ENCODE peak calls at places on chromosomes 2 and 18, in ten cellular contexts. P is GM13976, B is fibroblast of lung, C is HCT116, F is PC-3, X is GM20000, Y is GM13977, G is WTC11, D is right atrium auricular region, Z is HFFc6. E is an unnamed sample.

GRCh38 chr2:219687882-219688559 is 60.6 kb downstream of the SLC4A3 start:
- DNase-seq in P (no peak), B (peak), C (peak), F (peak), X (no peak), Y (no peak), G (peak), D (no peak), Z (no peak), E (no peak)

GRCh38 chr2:218465987-218466633 is 47.2 kb downstream of the VIL1 start:
- DNase-seq in P (no peak), B (peak), C (no peak), F (peak), X (no peak), Y (no peak), G (no peak), D (no peak), Z (peak), E (no peak)

GRCh38 chr18:5475252-5475651 is 68.5 kb downstream of the EPB41L3 start:
- DNase-seq in P (no peak), B (no peak), C (no peak), F (no peak), X (no peak), Y (no peak), G (no peak), D (no peak), Z (no peak), E (no peak)

GRCh38 chr2:218569661-218570500 is 1.2 kb downstream of the CNOT9 start:
- DNase-seq in P (no peak), B (peak), C (no peak), F (peak), X (no peak), Y (no peak), G (no peak), D (no peak), Z (peak), E (no peak)

GRCh38 chr2:162113088-162113770 is 38.8 kb downstream of the GCG start:
- DNase-seq in P (no peak), B (no peak), C (no peak), F (no peak), X (no peak), Y (no peak), G (no peak), D (no peak), Z (no peak), E (no peak)

GRCh38 chr18:11987527-11987926 is 6.2 kb downstream of the IMPA2 start:
- DNase-seq in P (no peak), B (no peak), C (no peak), F (no peak), X (no peak), Y (no peak), G (no peak), D (no peak), Z (no peak), E (no peak)

GRCh38 chr2:153872311-153873061 is 764 bp downstream of the GALNT13 start:
- DNase-seq in P (no peak), B (no peak), C (no peak), F (no peak), X (no peak), Y (no peak), G (peak), D (no peak), Z (no peak), E (no peak)

GRCh38 chr2:173982918-173983317 is 17.7 kb upstream of the SP3 start:
- DNase-seq in P (no peak), B (peak), C (no peak), F (no peak), X (no peak), Y (no peak), G (no peak), D (no peak), Z (peak), E (no peak)

GRCh38 chr2:60118061-60118460 is 435.4 kb downstream of the BCL11A start:
- DNase-seq in P (no peak), B (no peak), C (no peak), F (no peak), X (no peak), Y (no peak), G (no peak), D (no peak), Z (no peak), E (no peak)

GRCh38 chr2:229300371-229300770 is 29.3 kb upstream of the PID1 start:
- DNase-seq in P (no peak), B (no peak), C (no peak), F (no peak), X (no peak), Y (no peak), G (no peak), D (no peak), Z (no peak), E (no peak)

GRCh38 chr2:39530423-39530866 is 93.4 kb upstream of the MAP4K3 start:
- DNase-seq in P (no peak), B (peak), C (no peak), F (peak), X (no peak), Y (no peak), G (no peak), D (no peak), Z (peak), E (no peak)
- TF ChIP-seq CTCF in P (no peak), B (peak), C (no peak), F (peak), X (no peak), Y (no peak), G (no peak), D (no peak), Z (peak), E (no peak)

DNA sequence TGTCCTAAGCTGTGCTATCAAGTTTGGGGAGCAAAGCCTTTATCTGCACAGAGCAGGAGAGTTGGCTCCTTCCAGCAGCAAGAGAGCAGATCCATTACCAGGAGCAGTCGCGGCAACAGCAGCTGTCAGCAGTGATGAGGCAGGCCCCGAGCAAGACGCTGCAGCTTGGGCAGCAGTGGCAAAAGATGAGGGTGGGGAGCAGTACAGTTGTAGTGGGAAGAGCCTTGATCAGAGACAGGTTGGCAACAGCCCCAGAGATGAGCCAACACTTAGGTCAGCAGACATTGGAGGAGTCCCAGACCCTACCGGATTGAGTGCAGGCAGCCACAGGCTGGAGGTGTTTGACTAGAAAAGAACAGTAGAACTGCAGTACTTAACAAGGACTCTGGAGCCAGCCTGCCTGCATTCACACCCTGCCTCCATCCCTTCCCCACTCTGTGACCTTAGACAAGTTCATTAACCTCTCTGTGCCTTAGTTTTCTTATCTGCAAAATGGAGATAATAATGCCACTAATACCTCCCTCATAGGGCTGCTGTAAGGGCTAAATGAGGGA is 117.1 kb upstream of the SERTAD2 start:
- DNase-seq in P (no peak), B (peak), C (no peak), F (peak), X (no peak), Y (no peak), G (no peak), D (peak), Z (peak), E (no peak)
- TF ChIP-seq CTCF in P (no peak), B (no peak), C (no peak), F (no peak), X (no peak), Y (no peak), G (no peak), D (no peak), Z (no peak), E (no peak)

DNA sequence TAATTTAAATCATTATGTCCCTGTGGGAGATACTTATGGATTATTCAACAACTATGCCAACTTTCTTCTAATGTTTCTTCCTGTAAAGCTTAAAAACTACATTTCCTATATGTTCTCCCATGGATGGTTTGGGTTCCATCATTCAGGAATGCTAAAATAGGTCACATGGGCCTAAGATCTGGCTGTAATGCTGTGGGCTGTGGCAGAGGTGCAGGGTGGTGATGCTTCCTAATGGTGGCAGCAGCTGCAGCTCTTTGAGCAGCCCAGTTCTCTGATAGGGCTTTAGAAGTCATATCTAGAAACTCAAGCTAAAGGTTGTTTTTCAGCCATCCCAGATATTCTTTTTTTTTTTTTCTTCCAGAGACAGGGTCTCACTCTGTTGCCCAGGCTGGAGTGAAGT is 266.1 kb downstream of the ZNF385B start:
- DNase-seq in P (no peak), B (no peak), C (no peak), F (peak), X (no peak), Y (no peak), G (peak), D (no peak), Z (no peak), E (no peak)
- TF ChIP-seq CTCF in P (no peak), B (peak), C (no peak), F (peak), X (no peak), Y (no peak), G (no peak), D (no peak), Z (peak), E (no peak)

GRCh38 chr2:196369967-196370366 is 198.6 kb upstream of the STK17B start:
- DNase-seq in P (no peak), B (no peak), C (no peak), F (peak), X (no peak), Y (no peak), G (no peak), D (no peak), Z (no peak), E (no peak)
- TF ChIP-seq CTCF in P (no peak), B (no peak), C (no peak), F (no peak), X (no peak), Y (no peak), G (no peak), D (no peak), Z (no peak), E (no peak)

E was measured in Peyer's patch.